ENCODE peak calls at places on chromosomes 16 and 17, in five cellular contexts. One of them, this sample, is unnamed.

GRCh38 chr16:24983521-24983920 is 31.6 kb downstream of the ARHGAP17 start:
- DNase-seq in lower lobe of right lung: no peak
- DNase-seq in nephron progenitor cell: no peak
- DNase-seq in fibroblast of the aortic adventitia: no peak
- DNase-seq in GM13976: no peak
- DNase-seq in this sample: no peak

GRCh38 chr16:88382491-88383400 is at the start of gene ZNF469:
- DNase-seq in lower lobe of right lung: peak; percentile 44
- DNase-seq in fibroblast of the aortic adventitia: peak; percentile 40
- DNase-seq in nephron progenitor cell: peak; percentile 68
- DNase-seq in GM13976: no peak
- DNase-seq in this sample: no peak

GRCh38 chr17:66946251-66946650 is 18.3 kb upstream of the CACNG4 start:
- DNase-seq in GM13976: no peak
- DNase-seq in lower lobe of right lung: no peak
- DNase-seq in fibroblast of the aortic adventitia: no peak
- DNase-seq in nephron progenitor cell: no peak
- DNase-seq in this sample: no peak

GRCh38 chr17:57861737-57862409 is 12.0 kb upstream of the MRPS23 start:
- DNase-seq in GM13976: peak; percentile 50
- DNase-seq in nephron progenitor cell: peak; percentile 75
- DNase-seq in fibroblast of the aortic adventitia: peak; percentile 37
- DNase-seq in lower lobe of right lung: peak; percentile 79
- DNase-seq in this sample: no peak

GRCh38 chr17:29140051-29140582 is 40.1 kb downstream of the MYO18A start:
- DNase-seq in nephron progenitor cell: peak; percentile 84
- DNase-seq in GM13976: peak; percentile 85
- DNase-seq in lower lobe of right lung: peak; percentile 91
- DNase-seq in fibroblast of the aortic adventitia: peak; percentile 65
- DNase-seq in this sample: peak; percentile 73

GRCh38 chr17:44198721-44199552 is 747 bp downstream of the ATXN7L3 start:
- DNase-seq in nephron progenitor cell: peak; percentile 72
- DNase-seq in lower lobe of right lung: peak; percentile 82
- DNase-seq in GM13976: peak; percentile 92
- DNase-seq in fibroblast of the aortic adventitia: no peak
- DNase-seq in this sample: peak; percentile 43

GRCh38 chr16:2838928-2839327 is 8.8 kb downstream of the ZG16B start:
- DNase-seq in lower lobe of right lung: peak; percentile 83
- DNase-seq in fibroblast of the aortic adventitia: peak; percentile 88
- DNase-seq in nephron progenitor cell: peak; percentile 80
- DNase-seq in GM13976: peak; percentile 87
- DNase-seq in this sample: peak; percentile 69

GRCh38 chr17:42564815-42565522 is 1.9 kb upstream of the MLX start:
- DNase-seq in GM13976: no peak
- DNase-seq in fibroblast of the aortic adventitia: no peak
- DNase-seq in lower lobe of right lung: no peak
- DNase-seq in nephron progenitor cell: no peak
- DNase-seq in this sample: no peak

GRCh38 chr17:78929908-78930775 is 5.0 kb upstream of the TIMP2 start:
- DNase-seq in fibroblast of the aortic adventitia: no peak
- DNase-seq in lower lobe of right lung: no peak
- DNase-seq in nephron progenitor cell: no peak
- DNase-seq in GM13976: no peak
- DNase-seq in this sample: no peak

GRCh38 chr17:60392845-60393702 is 1.1 kb upstream of the USP32 start:
- DNase-seq in nephron progenitor cell: no peak
- DNase-seq in lower lobe of right lung: peak; percentile 52
- DNase-seq in GM13976: peak; percentile 43
- DNase-seq in fibroblast of the aortic adventitia: peak; percentile 72
- DNase-seq in this sample: peak; percentile 67

GRCh38 chr16:10036951-10037350 is 145.3 kb downstream of the GRIN2A start:
- DNase-seq in lower lobe of right lung: no peak
- DNase-seq in fibroblast of the aortic adventitia: no peak
- DNase-seq in GM13976: no peak
- DNase-seq in nephron progenitor cell: peak; percentile 22
- DNase-seq in this sample: no peak

GRCh38 chr17:11241611-11242226 is 706 bp downstream of the SHISA6 start:
- DNase-seq in fibroblast of the aortic adventitia: no peak
- DNase-seq in GM13976: no peak
- DNase-seq in lower lobe of right lung: peak; percentile 54
- DNase-seq in nephron progenitor cell: no peak
- DNase-seq in this sample: no peak

GRCh38 chr17:28763804-28764266 is 20.0 kb downstream of the TRAF4 start:
- DNase-seq in lower lobe of right lung: no peak
- DNase-seq in GM13976: peak; percentile 70
- DNase-seq in nephron progenitor cell: peak; percentile 79
- DNase-seq in fibroblast of the aortic adventitia: peak; percentile 88
- DNase-seq in this sample: peak; percentile 83

GRCh38 chr16:88719267-88719932 is 13.1 kb downstream of the CTU2 start:
- DNase-seq in lower lobe of right lung: no peak
- DNase-seq in GM13976: no peak
- DNase-seq in fibroblast of the aortic adventitia: no peak
- DNase-seq in nephron progenitor cell: no peak
- DNase-seq in this sample: no peak

GRCh38 chr16:56510544-56510943 is 9.3 kb downstream of the BBS2 start:
- DNase-seq in GM13976: no peak
- DNase-seq in fibroblast of the aortic adventitia: no peak
- DNase-seq in nephron progenitor cell: no peak
- DNase-seq in lower lobe of right lung: no peak
- DNase-seq in this sample: no peak

GRCh38 chr16:31274831-31275816 is 15.3 kb downstream of the ITGAM start:
- DNase-seq in GM13976: no peak
- DNase-seq in nephron progenitor cell: no peak
- DNase-seq in fibroblast of the aortic adventitia: no peak
- DNase-seq in lower lobe of right lung: no peak
- DNase-seq in this sample: peak; percentile 92

GRCh38 chr17:41140360-41141132 is at the start of gene KRTAP4-6:
- DNase-seq in GM13976: no peak
- DNase-seq in lower lobe of right lung: no peak
- DNase-seq in fibroblast of the aortic adventitia: peak; percentile 15
- DNase-seq in nephron progenitor cell: no peak
- DNase-seq in this sample: peak; percentile 49

GRCh38 chr17:32943206-32943605 is 15.3 kb downstream of the TMEM98 start:
- DNase-seq in fibroblast of the aortic adventitia: peak; percentile 40
- DNase-seq in GM13976: no peak
- DNase-seq in nephron progenitor cell: no peak
- DNase-seq in lower lobe of right lung: no peak
- DNase-seq in this sample: peak; percentile 46

GRCh38 chr17:1029196-1029911 is 32.4 kb downstream of the TIMM22 start:
- DNase-seq in GM13976: no peak
- DNase-seq in nephron progenitor cell: no peak
- DNase-seq in lower lobe of right lung: no peak
- DNase-seq in fibroblast of the aortic adventitia: peak; percentile 58
- DNase-seq in this sample: peak; percentile 29

GRCh38 chr16:19851476-19851875 is 33.2 kb downstream of the GPRC5B start:
- DNase-seq in lower lobe of right lung: no peak
- DNase-seq in GM13976: no peak
- DNase-seq in nephron progenitor cell: no peak
- DNase-seq in fibroblast of the aortic adventitia: no peak
- DNase-seq in this sample: no peak

GRCh38 chr16:79213214-79213613 is 387.3 kb downstream of the MAF start:
- DNase-seq in lower lobe of right lung: no peak
- DNase-seq in fibroblast of the aortic adventitia: no peak
- DNase-seq in nephron progenitor cell: no peak
- DNase-seq in GM13976: no peak
- DNase-seq in this sample: no peak

GRCh38 chr17:15048381-15048780 is 216.7 kb downstream of the PMP22 start:
- DNase-seq in GM13976: no peak
- DNase-seq in fibroblast of the aortic adventitia: no peak
- DNase-seq in nephron progenitor cell: no peak
- DNase-seq in lower lobe of right lung: no peak
- DNase-seq in this sample: peak; percentile 5

GRCh38 chr17:73423806-73424205 is 112.0 kb upstream of the CDC42EP4 start:
- DNase-seq in fibroblast of the aortic adventitia: no peak
- DNase-seq in GM13976: no peak
- DNase-seq in lower lobe of right lung: peak; percentile 36
- DNase-seq in nephron progenitor cell: no peak
- DNase-seq in this sample: no peak

GRCh38 chr17:45436161-45436560 is 3.5 kb upstream of the ARHGAP27 start:
- DNase-seq in nephron progenitor cell: no peak
- DNase-seq in lower lobe of right lung: no peak
- DNase-seq in GM13976: no peak
- DNase-seq in fibroblast of the aortic adventitia: no peak
- DNase-seq in this sample: no peak

GRCh38 chr17:68456529-68457167 is 648 bp downstream of the WIPI1 start:
- DNase-seq in fibroblast of the aortic adventitia: peak; percentile 90
- DNase-seq in GM13976: peak; percentile 29
- DNase-seq in lower lobe of right lung: peak; percentile 80
- DNase-seq in nephron progenitor cell: peak; percentile 64
- DNase-seq in this sample: peak; percentile 86

GRCh38 chr16:57630402-57630787 is 2.0 kb downstream of the ADGRG1 start:
- DNase-seq in nephron progenitor cell: no peak
- DNase-seq in lower lobe of right lung: no peak
- DNase-seq in fibroblast of the aortic adventitia: no peak
- DNase-seq in GM13976: no peak
- DNase-seq in this sample: no peak

GRCh38 chr16:49484454-49484853 is 110.8 kb downstream of the C16orf78 start:
- DNase-seq in lower lobe of right lung: peak; percentile 56
- DNase-seq in GM13976: peak; percentile 73
- DNase-seq in fibroblast of the aortic adventitia: peak; percentile 1
- DNase-seq in nephron progenitor cell: peak; percentile 83
- DNase-seq in this sample: no peak

GRCh38 chr17:63398680-63399079 is 47.4 kb downstream of the CYB561 start:
- DNase-seq in GM13976: no peak
- DNase-seq in nephron progenitor cell: no peak
- DNase-seq in fibroblast of the aortic adventitia: no peak
- DNase-seq in lower lobe of right lung: no peak
- DNase-seq in this sample: no peak

GRCh38 chr17:21095735-21096134 is 31.0 kb upstream of the DHRS7B start:
- DNase-seq in lower lobe of right lung: no peak
- DNase-seq in fibroblast of the aortic adventitia: no peak
- DNase-seq in nephron progenitor cell: no peak
- DNase-seq in GM13976: no peak
- DNase-seq in this sample: no peak

GRCh38 chr16:80612461-80613017 is 71.7 kb downstream of the DYNLRB2 start:
- DNase-seq in fibroblast of the aortic adventitia: no peak
- DNase-seq in nephron progenitor cell: no peak
- DNase-seq in lower lobe of right lung: no peak
- DNase-seq in GM13976: no peak
- DNase-seq in this sample: no peak

GRCh38 chr17:16251043-16251442 is 34.0 kb downstream of the PIGL start:
- DNase-seq in fibroblast of the aortic adventitia: no peak
- DNase-seq in lower lobe of right lung: no peak
- DNase-seq in GM13976: no peak
- DNase-seq in nephron progenitor cell: no peak
- DNase-seq in this sample: no peak

GRCh38 chr17:6056104-6056503 is 14.1 kb upstream of the WSCD1 start:
- DNase-seq in fibroblast of the aortic adventitia: no peak
- DNase-seq in lower lobe of right lung: no peak
- DNase-seq in nephron progenitor cell: no peak
- DNase-seq in GM13976: no peak
- DNase-seq in this sample: no peak
- TF ChIP-seq CTCF in fibroblast of the aortic adventitia: no peak
- TF ChIP-seq CTCF in lower lobe of right lung: no peak
- TF ChIP-seq CTCF in nephron progenitor cell: no peak
- TF ChIP-seq CTCF in GM13976: no peak
- TF ChIP-seq CTCF in this sample: no peak

DNA sequence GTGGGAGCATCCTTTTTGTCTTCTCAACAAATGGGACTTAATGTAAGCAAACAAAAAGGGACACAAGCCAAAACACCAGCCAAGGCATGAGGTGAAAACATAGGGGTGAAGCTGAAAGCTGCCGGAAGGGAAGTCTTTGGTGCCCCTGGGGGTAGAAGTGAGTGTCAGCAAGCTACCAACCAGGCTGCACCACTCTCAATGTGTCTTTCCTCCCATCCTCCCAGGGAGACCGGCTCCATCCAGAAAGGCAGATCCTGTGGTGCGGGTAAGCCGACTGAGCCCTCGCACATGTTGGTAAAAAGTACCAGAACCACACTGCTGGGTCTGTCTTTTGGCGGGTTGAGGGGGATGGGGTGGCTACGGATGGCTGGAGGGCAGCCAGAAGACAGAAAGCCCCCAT is 52.0 kb upstream of the SREBF1 start:
- DNase-seq in nephron progenitor cell: peak; percentile 22
- DNase-seq in GM13976: no peak
- DNase-seq in fibroblast of the aortic adventitia: no peak
- DNase-seq in lower lobe of right lung: no peak
- DNase-seq in this sample: no peak
- TF ChIP-seq CTCF in nephron progenitor cell: peak; percentile 30
- TF ChIP-seq CTCF in GM13976: no peak
- TF ChIP-seq CTCF in fibroblast of the aortic adventitia: peak; percentile 14
- TF ChIP-seq CTCF in lower lobe of right lung: no peak
- TF ChIP-seq CTCF in this sample: no peak

DNA sequence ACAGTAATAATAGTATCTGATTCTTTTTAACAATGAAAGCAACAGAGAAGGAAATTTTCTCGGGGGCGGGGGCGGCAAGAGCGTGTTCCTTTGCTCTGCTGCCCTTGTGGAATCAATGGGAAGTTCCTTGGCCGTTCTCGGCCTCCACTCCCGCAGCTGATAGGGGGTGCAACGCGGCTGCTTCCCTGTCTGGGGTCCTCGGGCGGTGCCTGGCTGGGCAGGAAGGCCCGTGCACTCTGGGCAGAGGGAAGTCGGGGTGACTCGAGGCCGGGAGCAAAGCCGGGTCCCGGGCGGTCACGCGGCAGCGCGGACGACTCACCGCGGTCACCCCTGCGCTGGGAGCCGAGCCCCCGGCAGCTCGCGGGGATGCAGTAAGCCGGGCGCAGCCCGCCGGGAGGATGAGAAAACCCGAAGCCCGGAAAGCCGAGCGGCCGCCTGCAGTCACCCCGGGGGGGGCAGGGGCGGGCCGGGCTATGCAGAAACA is 2.5 kb downstream of the TUBB3 start:
- DNase-seq in lower lobe of right lung: no peak
- DNase-seq in nephron progenitor cell: no peak
- DNase-seq in fibroblast of the aortic adventitia: no peak
- DNase-seq in GM13976: no peak
- DNase-seq in this sample: no peak
- TF ChIP-seq CTCF in lower lobe of right lung: no peak
- TF ChIP-seq CTCF in nephron progenitor cell: no peak
- TF ChIP-seq CTCF in fibroblast of the aortic adventitia: peak; percentile 16
- TF ChIP-seq CTCF in GM13976: no peak
- TF ChIP-seq CTCF in this sample: no peak

DNA sequence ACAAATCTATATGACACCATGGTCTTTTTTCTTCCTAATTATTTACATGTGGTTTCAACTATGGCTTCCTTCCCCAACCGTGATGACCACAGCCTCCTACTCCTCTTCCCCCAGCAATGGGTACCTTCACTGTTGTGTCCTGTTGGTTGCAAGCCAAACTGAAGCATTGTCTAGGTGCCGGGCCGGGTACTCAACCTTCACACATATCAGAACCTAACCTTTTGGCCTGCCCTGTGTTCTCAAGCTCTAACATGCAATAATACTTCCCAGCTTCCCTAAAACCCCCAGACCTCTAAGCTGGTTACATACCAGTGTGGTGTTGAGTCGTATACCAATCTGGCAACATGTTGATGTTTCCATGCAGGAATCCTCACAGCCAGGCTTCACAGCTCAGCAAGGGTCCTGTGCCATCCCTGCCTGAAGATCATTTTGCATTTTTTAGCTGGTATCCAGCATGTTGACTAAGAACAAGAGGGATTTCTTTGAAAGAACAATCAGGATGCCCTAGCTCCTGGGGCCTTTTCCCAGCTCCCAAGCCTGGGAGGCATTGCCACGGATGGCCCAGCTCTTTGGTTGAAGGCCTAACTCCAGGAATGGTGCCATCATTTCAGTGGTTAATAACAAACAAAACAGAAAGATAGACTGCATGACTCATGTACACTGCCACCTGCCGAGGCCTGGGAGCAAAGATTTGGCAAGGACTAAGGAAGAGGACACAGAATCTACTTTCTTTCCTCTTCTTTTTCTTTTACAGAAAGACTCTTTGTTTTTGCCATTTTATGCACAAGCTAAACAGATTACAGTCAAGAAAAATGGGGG is 373.7 kb upstream of the SALL1 start:
- DNase-seq in nephron progenitor cell: no peak
- DNase-seq in GM13976: no peak
- DNase-seq in lower lobe of right lung: no peak
- DNase-seq in fibroblast of the aortic adventitia: peak; percentile 59
- DNase-seq in this sample: peak; percentile 81
- TF ChIP-seq CTCF in nephron progenitor cell: no peak
- TF ChIP-seq CTCF in GM13976: no peak
- TF ChIP-seq CTCF in lower lobe of right lung: no peak
- TF ChIP-seq CTCF in fibroblast of the aortic adventitia: peak; percentile 10
- TF ChIP-seq CTCF in this sample: peak; percentile 19